ENCODE peak calls at places on chromosome 17, in four cellular contexts. One of them, this sample, is unnamed.

GRCh38 chr17:62809656-62810055 is 1.5 kb upstream of the MARCHF10 start:
- DNase-seq in HTR-8/SVneo: no peak
- DNase-seq in body of pancreas: no peak
- DNase-seq in T47D: no peak
- DNase-seq in this sample: no peak

GRCh38 chr17:17935321-17936271 is 36.6 kb downstream of the TOM1L2 start:
- DNase-seq in HTR-8/SVneo: peak; percentile 95
- DNase-seq in body of pancreas: no peak
- DNase-seq in T47D: no peak
- DNase-seq in this sample: no peak

GRCh38 chr17:17042851-17043667 is 802 bp downstream of the MPRIP start:
- DNase-seq in HTR-8/SVneo: no peak
- DNase-seq in body of pancreas: no peak
- DNase-seq in T47D: no peak
- DNase-seq in this sample: no peak

GRCh38 chr17:83110755-83111154 is 31.3 kb downstream of the METRNL start:
- DNase-seq in HTR-8/SVneo: no peak
- DNase-seq in body of pancreas: no peak
- DNase-seq in T47D: no peak
- DNase-seq in this sample: no peak

GRCh38 chr17:45224671-45225050 is 3.0 kb downstream of the FMNL1 start:
- DNase-seq in HTR-8/SVneo: no peak
- DNase-seq in body of pancreas: no peak
- DNase-seq in T47D: no peak
- DNase-seq in this sample: no peak

GRCh38 chr17:17724307-17724921 is 43.2 kb downstream of the RAI1 start:
- DNase-seq in HTR-8/SVneo: peak; percentile 68
- DNase-seq in body of pancreas: no peak
- DNase-seq in T47D: no peak
- DNase-seq in this sample: no peak

GRCh38 chr17:37131064-37131463 is 182.3 kb downstream of the AATF start:
- DNase-seq in HTR-8/SVneo: no peak
- DNase-seq in body of pancreas: no peak
- DNase-seq in T47D: no peak
- DNase-seq in this sample: no peak

GRCh38 chr17:19457830-19458271 is 46.8 kb downstream of the RNF112 start:
- DNase-seq in HTR-8/SVneo: no peak
- DNase-seq in body of pancreas: no peak
- DNase-seq in T47D: no peak
- DNase-seq in this sample: no peak

GRCh38 chr17:32142857-32143524 is 689 bp downstream of the RHOT1 start:
- DNase-seq in HTR-8/SVneo: peak; percentile 63
- DNase-seq in body of pancreas: peak; percentile 82
- DNase-seq in T47D: peak; percentile 93
- DNase-seq in this sample: peak; percentile 65

GRCh38 chr17:42670925-42671657 is 5.7 kb downstream of the PLEKHH3 start:
- DNase-seq in HTR-8/SVneo: no peak
- DNase-seq in body of pancreas: no peak
- DNase-seq in T47D: no peak
- DNase-seq in this sample: no peak

GRCh38 chr17:72392056-72393010 is 271.5 kb downstream of the SOX9 start:
- DNase-seq in HTR-8/SVneo: no peak
- DNase-seq in body of pancreas: no peak
- DNase-seq in T47D: no peak
- DNase-seq in this sample: no peak

GRCh38 chr17:74354123-74354522 is 7.5 kb downstream of the BTBD17 start:
- DNase-seq in HTR-8/SVneo: no peak
- DNase-seq in body of pancreas: no peak
- DNase-seq in T47D: no peak
- DNase-seq in this sample: peak; percentile 8

GRCh38 chr17:48636177-48637018 is 10.2 kb upstream of the HOXB9 start:
- DNase-seq in HTR-8/SVneo: no peak
- DNase-seq in body of pancreas: peak; percentile 53
- DNase-seq in T47D: peak; percentile 81
- DNase-seq in this sample: no peak

GRCh38 chr17:43667506-43668438 is 6.0 kb upstream of the MEOX1 start:
- DNase-seq in HTR-8/SVneo: no peak
- DNase-seq in body of pancreas: no peak
- DNase-seq in T47D: peak; percentile 61
- DNase-seq in this sample: no peak

GRCh38 chr17:43755389-43755875 is 3.2 kb downstream of the SOST start:
- DNase-seq in HTR-8/SVneo: no peak
- DNase-seq in body of pancreas: no peak
- DNase-seq in T47D: no peak
- DNase-seq in this sample: no peak

GRCh38 chr17:29514792-29515191 is 52.0 kb downstream of the ABHD15 start:
- DNase-seq in HTR-8/SVneo: peak; percentile 15
- DNase-seq in body of pancreas: peak; percentile 42
- DNase-seq in T47D: no peak
- DNase-seq in this sample: no peak

GRCh38 chr17:18985475-18985874 is 19.1 kb downstream of the FAM83G start:
- DNase-seq in HTR-8/SVneo: no peak
- DNase-seq in body of pancreas: peak; percentile 67
- DNase-seq in T47D: no peak
- DNase-seq in this sample: no peak

GRCh38 chr17:43609613-43610385 is 51.9 kb downstream of the MEOX1 start:
- DNase-seq in HTR-8/SVneo: no peak
- DNase-seq in body of pancreas: no peak
- DNase-seq in T47D: no peak
- DNase-seq in this sample: no peak

GRCh38 chr17:36085710-36086268 is 4.2 kb downstream of the CCL3 start:
- DNase-seq in HTR-8/SVneo: no peak
- DNase-seq in body of pancreas: no peak
- DNase-seq in T47D: peak; percentile 42
- DNase-seq in this sample: no peak

GRCh38 chr17:3636908-3637373 is 381 bp downstream of the CTNS start:
- DNase-seq in HTR-8/SVneo: no peak
- DNase-seq in body of pancreas: no peak
- DNase-seq in T47D: no peak
- DNase-seq in this sample: no peak

GRCh38 chr17:75345514-75346167 is 56.4 kb upstream of the SLC25A19 start:
- DNase-seq in HTR-8/SVneo: no peak
- DNase-seq in body of pancreas: no peak
- DNase-seq in T47D: no peak
- DNase-seq in this sample: no peak